ENCODE peak calls at places on chromosomes 4 and X, in five cellular contexts. H, E, J, Y and B are unnamed samples.

GRCh38 chr4:115110191-115111166 is 2.9 kb downstream of the NDST4 start:
- DNase-seq in J (no peak), E (no peak), Y (no peak), H (no peak), B (no peak)

GRCh38 chr4:5338511-5338910 is 287.2 kb downstream of the STK32B start:
- DNase-seq in E (no peak), J (no peak), Y (no peak), H (no peak), B (no peak)

GRCh38 chrX:18895157-18895952 is 88.6 kb downstream of the PHKA2 start:
- DNase-seq in H (no peak), Y (peak; percentile 83), J (peak; percentile 86), E (peak; percentile 54), B (peak; percentile 49)

GRCh38 chr4:153909672-153910071 is 120.8 kb upstream of the SFRP2 start:
- DNase-seq in J (no peak), Y (no peak), H (no peak), E (no peak), B (no peak)

GRCh38 chrX:24332868-24333267 is 19.0 kb upstream of the SUPT20HL2 start:
- DNase-seq in H (no peak), Y (no peak), J (no peak), E (no peak), B (peak; percentile 51)

GRCh38 chrX:2549874-2550273 is 49.1 kb upstream of the DHRSX start:
- DNase-seq in Y (no peak), J (no peak), H (peak; percentile 28), E (no peak), B (no peak)

GRCh38 chr4:2792711-2793577 is at the start of gene SH3BP2:
- DNase-seq in H (peak; percentile 90), Y (peak; percentile 60), E (peak; percentile 92), J (peak; percentile 21), B (peak; percentile 67)

GRCh38 chrX:38919853-38920528 is 118.7 kb downstream of the MID1IP1 start:
- DNase-seq in J (no peak), H (no peak), E (no peak), Y (no peak), B (no peak)

GRCh38 chrX:150872773-150873336 is 25.6 kb downstream of the CD99L2 start:
- DNase-seq in H (no peak), Y (no peak), E (no peak), J (no peak), B (no peak)

GRCh38 chrX:85140963-85141362 is 102.6 kb downstream of the SATL1 start:
- DNase-seq in J (no peak), E (no peak), H (no peak), Y (no peak), B (no peak)

GRCh38 chrX:135596495-135596894 is 76.0 kb downstream of the INTS6L start:
- DNase-seq in Y (peak; percentile 26), J (peak; percentile 25), H (peak; percentile 40), E (no peak), B (peak; percentile 34)

GRCh38 chrX:124217289-124218251 is 114.9 kb upstream of the TEX13D start:
- DNase-seq in J (peak; percentile 83), H (no peak), E (peak; percentile 38), Y (peak; percentile 30), B (peak; percentile 10)

GRCh38 chr4:84708406-84709135 is 125.6 kb downstream of the CDS1 start:
- DNase-seq in H (no peak), E (no peak), J (no peak), Y (peak; percentile 62), B (peak; percentile 17)

GRCh38 chrX:111159232-111159631 is 63.2 kb downstream of the PAK3 start:
- DNase-seq in H (no peak), J (no peak), E (no peak), Y (no peak), B (no peak)

GRCh38 chr4:103306870-103307345 is 108.8 kb upstream of the CENPE start:
- DNase-seq in E (peak; percentile 22), Y (no peak), H (peak; percentile 22), J (no peak), B (peak; percentile 6)

GRCh38 chr4:6134612-6135220 is 65.6 kb downstream of the JAKMIP1 start:
- DNase-seq in J (no peak), E (no peak), H (no peak), Y (no peak), B (no peak)

GRCh38 chrX:108199691-108200090 is 108.1 kb downstream of the ATG4A start:
- DNase-seq in Y (peak; percentile 54), E (no peak), J (peak; percentile 14), H (no peak), B (peak; percentile 59)

GRCh38 chr4:143700060-143700419 is 435 bp downstream of the FREM3 start:
- DNase-seq in E (peak; percentile 30), H (no peak), Y (peak; percentile 26), J (peak; percentile 1), B (peak; percentile 18)
- H3K4me3 ChIP-seq in E (peak overlapping the region; percentile 52), H (peak overlapping the region; percentile 15), Y (no peak overlapping the region), J (no peak overlapping the region), B (no peak overlapping the region)

DNA sequence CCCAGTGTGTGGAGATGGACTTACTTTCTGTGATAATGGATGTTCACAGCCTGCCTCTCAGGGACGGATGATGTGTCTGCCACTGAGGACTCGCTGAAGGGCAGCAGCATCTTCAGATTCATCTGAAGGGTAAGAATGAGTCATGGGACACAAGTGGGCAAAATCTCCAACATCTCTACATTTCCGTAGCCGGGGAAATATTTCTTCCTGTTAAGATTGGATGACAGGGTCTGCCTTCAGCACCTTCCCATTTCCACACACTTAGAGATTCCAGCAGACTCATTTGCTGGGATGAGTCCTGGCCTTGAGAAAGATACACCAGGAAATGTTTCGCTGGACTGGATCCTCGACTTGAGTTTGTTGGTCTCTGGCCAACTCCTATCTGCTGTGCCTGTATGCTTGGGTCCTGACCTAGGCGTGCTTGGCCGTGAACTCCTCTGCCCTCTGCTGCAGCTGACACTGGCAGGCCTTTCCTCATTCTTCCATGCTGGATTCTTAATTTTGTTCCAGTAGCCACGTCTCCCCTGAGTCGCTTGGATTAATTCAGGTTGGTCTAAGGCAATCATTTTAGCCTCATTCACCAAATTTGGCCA is 46.5 kb upstream of the SOD3 start:
- DNase-seq in H (no peak), E (no peak), J (no peak), Y (no peak), B (no peak)
- TF ChIP-seq CTCF in H (no peak), E (no peak), J (no peak), Y (no peak), B (no peak)

GRCh38 chr4:795726-796119 is 30.2 kb downstream of the CPLX1 start:
- DNase-seq in E (no peak), Y (no peak), H (no peak), J (no peak), B (no peak)
- H3K4me3 ChIP-seq in E (peak overlapping the region; percentile 37), Y (no peak overlapping the region), H (peak overlapping the region; percentile 20), J (no peak overlapping the region), B (no peak overlapping the region)

DNA sequence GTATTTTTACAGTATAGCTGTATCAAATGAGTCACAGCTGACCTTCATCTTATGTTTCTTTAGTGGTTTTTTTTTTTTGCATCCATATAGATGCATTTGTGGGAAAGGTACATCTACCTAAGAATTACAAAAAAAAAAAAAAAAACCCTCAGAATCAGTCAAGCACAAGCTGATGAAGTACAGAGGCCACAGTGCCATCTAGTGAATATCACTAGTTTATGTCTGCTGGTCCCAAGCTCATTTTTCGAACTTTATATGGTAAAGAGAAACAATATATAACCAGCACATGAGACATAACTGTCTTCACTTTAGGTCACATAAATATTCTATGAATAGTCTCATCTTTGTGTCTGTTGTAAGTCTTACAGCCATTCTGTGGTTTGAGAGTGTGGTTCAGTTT is 220.1 kb downstream of the DLG3 start:
- DNase-seq in Y (peak; percentile 45), E (no peak), H (no peak), J (peak; percentile 9), B (peak; percentile 43)
- TF ChIP-seq CTCF in Y (peak; percentile 22), E (peak; percentile 13), H (no peak), J (peak; percentile 9), B (peak; percentile 36)

DNA sequence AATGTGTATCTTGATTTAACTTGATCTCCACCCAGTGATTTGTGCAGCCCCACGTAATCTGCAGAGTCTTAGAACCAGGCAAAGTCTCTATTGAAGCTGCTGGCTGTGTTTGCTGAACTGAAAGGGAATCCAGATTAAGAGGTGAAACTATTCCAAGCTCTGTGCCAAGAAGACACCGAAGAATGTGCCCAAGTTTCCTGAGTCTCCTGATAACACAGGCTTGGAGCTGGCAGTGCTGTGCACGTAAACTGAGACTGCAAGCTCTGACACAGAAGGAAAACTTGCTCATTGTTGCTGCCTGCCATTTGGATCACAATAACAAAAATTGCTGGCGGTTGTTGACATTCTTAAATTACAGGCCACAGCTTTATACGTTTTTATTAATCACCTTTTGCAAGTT is 60.2 kb upstream of the VCX3B start:
- DNase-seq in J (peak; percentile 9), Y (no peak), E (no peak), H (no peak), B (peak; percentile 40)
- H3K4me3 ChIP-seq in J (no peak overlapping the region), Y (no peak overlapping the region), E (no peak overlapping the region), H (no peak overlapping the region), B (no peak overlapping the region)